ENCODE peak calls at places on chromosomes 11 and 22, in four cellular contexts. L is transverse colon, I is epithelial cell of esophagus, Z is fibroblast of villous mesenchyme. U is an unnamed sample.

GRCh38 chr22:38017272-38017920 is 33.0 kb upstream of the SOX10 start:
- DNase-seq in I (peak), L (peak), Z (peak), U (peak)

GRCh38 chr11:42315267-42315666 is 855.8 kb upstream of the LRRC4C start:
- DNase-seq in I (peak), Z (peak), L (no peak), U (peak)

GRCh38 chr11:101458161-101458560 is 125.6 kb downstream of the TRPC6 start:
- DNase-seq in L (no peak), I (peak), Z (no peak), U (no peak)

GRCh38 chr11:60699282-60699681 is at the start of gene MS4A8:
- DNase-seq in I (no peak), Z (no peak), L (peak), U (peak)

GRCh38 chr11:28838741-28839140 is 730.6 kb downstream of the METTL15 start:
- DNase-seq in I (no peak), L (no peak), Z (no peak), U (peak)

GRCh38 chr11:61480936-61481335 is 27.6 kb upstream of the LRRC10B start:
- DNase-seq in I (no peak), Z (no peak), L (peak), U (peak)

GRCh38 chr11:119897046-119897440 is 168.0 kb upstream of the NECTIN1 start:
- DNase-seq in L (no peak), Z (no peak), I (no peak), U (no peak)

GRCh38 chr22:34115722-34116121 is 195.4 kb upstream of the LARGE1 start:
- DNase-seq in Z (no peak), I (no peak), L (no peak), U (no peak)

GRCh38 chr11:128728767-128729587 is 35.1 kb downstream of the FLI1 start:
- DNase-seq in Z (no peak), I (no peak), L (no peak), U (no peak)
- H3K4me3 ChIP-seq in Z (no peak), I (no peak), L (no peak), U (no peak)

GRCh38 chr22:29904020-29904419 is 21.0 kb downstream of the MTMR3 start:
- DNase-seq in Z (no peak), I (no peak), L (no peak), U (no peak)

GRCh38 chr22:29903371-29903770 is 20.4 kb downstream of the MTMR3 start:
- DNase-seq in Z (no peak), I (no peak), L (no peak), U (no peak)

GRCh38 chr22:29901354-29901753 is 18.4 kb downstream of the MTMR3 start:
- DNase-seq in I (no peak), Z (no peak), L (no peak), U (no peak)
- TF ChIP-seq CTCF in I (no peak), Z (no peak), L (no peak), U (no peak)

GRCh38 chr11:57779275-57779674 is 17.7 kb downstream of the CTNND1 start:
- DNase-seq in I (peak), Z (peak), L (no peak), U (peak)
- H3K4me3 ChIP-seq in I (no peak), Z (no peak), L (no peak), U (no peak)

GRCh38 chr11:18270102-18270501 is 4.0 kb downstream of the SAA1 start:
- DNase-seq in L (no peak), I (no peak), Z (no peak), U (no peak)
- TF ChIP-seq CTCF in L (no peak), I (peak), Z (no peak), U (peak)

DNA sequence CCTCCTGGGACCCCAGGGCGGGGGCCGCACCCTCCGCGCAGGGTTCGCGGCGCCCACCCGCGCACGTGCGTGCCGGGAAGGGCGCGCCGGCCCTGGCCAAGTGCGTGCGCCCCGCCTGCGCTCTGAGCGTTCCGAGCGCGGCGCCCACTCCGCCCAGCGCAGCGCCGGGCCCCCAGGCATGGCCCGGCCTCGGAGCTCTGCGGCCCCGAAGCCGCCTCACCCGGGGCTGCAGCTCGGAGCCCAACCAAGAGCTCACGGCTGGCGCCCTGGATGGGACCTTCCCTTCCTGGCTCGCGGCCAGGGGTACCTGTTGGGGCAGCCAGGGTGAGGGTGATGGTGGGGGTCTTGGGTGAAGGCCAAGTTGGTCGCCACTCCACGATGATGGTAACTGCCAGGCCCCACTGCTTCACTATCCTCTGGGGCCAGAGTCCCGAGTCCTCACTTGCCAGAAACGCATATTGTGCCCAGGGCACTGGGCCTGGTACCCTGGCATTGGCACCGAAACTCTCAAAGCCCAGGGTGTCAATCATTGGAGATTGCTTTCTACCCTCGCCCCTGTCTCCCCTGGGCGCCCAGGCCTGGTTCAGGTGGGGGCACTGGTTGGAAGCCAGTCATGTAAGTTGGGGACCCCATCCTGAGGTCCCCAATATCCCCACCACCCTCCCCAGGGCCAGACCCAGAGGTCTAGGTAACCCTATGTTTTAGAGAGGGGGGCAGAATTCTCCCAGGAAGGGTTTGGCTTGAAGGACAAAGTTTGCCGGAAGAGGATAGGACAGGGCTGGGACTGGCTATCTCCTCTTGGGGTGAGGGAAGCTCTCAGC is 889 bp downstream of the ANO1 start:
- DNase-seq in Z (no peak), I (no peak), L (no peak), U (no peak)
- H3K4me3 ChIP-seq in Z (no peak), I (no peak), L (peak), U (no peak)

GRCh38 chr11:123006860-123007542 is 25.4 kb upstream of the BSX start:
- DNase-seq in L (no peak), I (no peak), Z (no peak), U (no peak)
- TF ChIP-seq CTCF in L (no peak), I (no peak), Z (no peak), U (no peak)

GRCh38 chr11:69638941-69639681 is 1.8 kb upstream of the CCND1 start:
- DNase-seq in L (peak), I (peak), Z (peak), U (peak)

GRCh38 chr11:69636512-69636866 is 4.5 kb upstream of the CCND1 start:
- DNase-seq in L (peak), I (peak), Z (peak), U (peak)

GRCh38 chr11:69636870-69637600 is 3.9 kb upstream of the CCND1 start:
- DNase-seq in Z (no peak), I (no peak), L (no peak), U (no peak)

GRCh38 chr11:69637956-69638871 is 2.7 kb upstream of the CCND1 start:
- DNase-seq in Z (peak), I (peak), L (peak), U (peak)

DNA sequence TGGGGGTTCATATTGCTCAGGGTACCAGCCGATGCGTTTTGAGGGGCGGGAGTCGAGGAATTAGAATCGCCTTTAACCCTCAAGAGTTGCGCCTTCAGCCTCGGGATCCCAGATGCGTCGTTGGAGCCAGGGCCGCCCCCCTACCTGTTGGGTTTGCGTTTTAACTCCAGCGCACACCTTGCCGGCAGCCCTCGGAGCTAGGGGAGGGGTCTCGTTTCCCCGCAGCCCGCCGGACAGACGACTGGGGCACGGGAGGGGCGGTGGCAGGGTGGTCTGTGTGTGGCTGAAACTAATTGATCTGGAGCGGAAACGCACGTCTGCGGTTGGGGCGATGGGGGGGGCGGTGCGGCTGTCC is 3.4 kb upstream of the CCND1 start:
- DNase-seq in L (no peak), I (no peak), Z (no peak), U (no peak)
- H3K4me3 ChIP-seq in L (peak), I (peak), Z (peak), U (peak)